ENCODE peak calls at places on chromosomes 3 and 15, in seven cellular contexts. One of them, this sample, is unnamed.

GRCh38 chr3:65186268-65186667 is 498.5 kb upstream of the ADAMTS9 start:
- DNase-seq in activated CD4-positive, alpha-beta memory T cell treated with anti-CD3 and anti-CD28 coated beads, Interleukin-2, amount 10 ng/mL, durations not matched to agents 7 days and 5 days: no peak
- DNase-seq in lung microvascular endothelial cell: no peak
- DNase-seq in posterior cingulate gyrus: no peak
- DNase-seq in epithelial cell of esophagus: no peak
- DNase-seq in Peyer's patch: no peak
- DNase-seq in HL-60: no peak
- DNase-seq in this sample: no peak

GRCh38 chr3:163561151-163561550 is 1517.1 kb downstream of the SI start:
- DNase-seq in activated CD4-positive, alpha-beta memory T cell treated with anti-CD3 and anti-CD28 coated beads, Interleukin-2, amount 10 ng/mL, durations not matched to agents 7 days and 5 days: no peak
- DNase-seq in lung microvascular endothelial cell: no peak
- DNase-seq in posterior cingulate gyrus: no peak
- DNase-seq in epithelial cell of esophagus: no peak
- DNase-seq in Peyer's patch: no peak
- DNase-seq in HL-60: no peak
- DNase-seq in this sample: no peak

GRCh38 chr3:50532062-50532705 is 28.8 kb upstream of the CACNA2D2 start:
- DNase-seq in activated CD4-positive, alpha-beta memory T cell treated with anti-CD3 and anti-CD28 coated beads, Interleukin-2, amount 10 ng/mL, durations not matched to agents 7 days and 5 days: no peak
- DNase-seq in lung microvascular endothelial cell: no peak
- DNase-seq in posterior cingulate gyrus: no peak
- DNase-seq in epithelial cell of esophagus: no peak
- DNase-seq in Peyer's patch: no peak
- DNase-seq in HL-60: no peak
- DNase-seq in this sample: no peak

GRCh38 chr3:10553586-10554235 is 48.3 kb upstream of the ATP2B2 start:
- DNase-seq in activated CD4-positive, alpha-beta memory T cell treated with anti-CD3 and anti-CD28 coated beads, Interleukin-2, amount 10 ng/mL, durations not matched to agents 7 days and 5 days: peak
- DNase-seq in lung microvascular endothelial cell: no peak
- DNase-seq in posterior cingulate gyrus: no peak
- DNase-seq in epithelial cell of esophagus: no peak
- DNase-seq in Peyer's patch: no peak
- DNase-seq in HL-60: no peak
- DNase-seq in this sample: no peak

GRCh38 chr3:123605789-123606234 is 21.0 kb upstream of the HACD2 start:
- DNase-seq in activated CD4-positive, alpha-beta memory T cell treated with anti-CD3 and anti-CD28 coated beads, Interleukin-2, amount 10 ng/mL, durations not matched to agents 7 days and 5 days: no peak
- DNase-seq in lung microvascular endothelial cell: no peak
- DNase-seq in posterior cingulate gyrus: no peak
- DNase-seq in epithelial cell of esophagus: peak
- DNase-seq in Peyer's patch: no peak
- DNase-seq in HL-60: no peak
- DNase-seq in this sample: no peak

GRCh38 chr3:124572851-124573405 is 157.3 kb upstream of the UMPS start:
- DNase-seq in activated CD4-positive, alpha-beta memory T cell treated with anti-CD3 and anti-CD28 coated beads, Interleukin-2, amount 10 ng/mL, durations not matched to agents 7 days and 5 days: no peak
- DNase-seq in lung microvascular endothelial cell: no peak
- DNase-seq in posterior cingulate gyrus: no peak
- DNase-seq in epithelial cell of esophagus: no peak
- DNase-seq in Peyer's patch: no peak
- DNase-seq in HL-60: no peak
- DNase-seq in this sample: no peak

GRCh38 chr15:65521355-65521754 is 3.9 kb upstream of the DPP8 start:
- DNase-seq in activated CD4-positive, alpha-beta memory T cell treated with anti-CD3 and anti-CD28 coated beads, Interleukin-2, amount 10 ng/mL, durations not matched to agents 7 days and 5 days: no peak
- DNase-seq in lung microvascular endothelial cell: no peak
- DNase-seq in posterior cingulate gyrus: no peak
- DNase-seq in epithelial cell of esophagus: no peak
- DNase-seq in Peyer's patch: no peak
- DNase-seq in HL-60: no peak
- DNase-seq in this sample: no peak

GRCh38 chr15:40425681-40426080 is 15.1 kb upstream of the BAHD1 start:
- DNase-seq in activated CD4-positive, alpha-beta memory T cell treated with anti-CD3 and anti-CD28 coated beads, Interleukin-2, amount 10 ng/mL, durations not matched to agents 7 days and 5 days: no peak
- DNase-seq in lung microvascular endothelial cell: no peak
- DNase-seq in posterior cingulate gyrus: no peak
- DNase-seq in epithelial cell of esophagus: no peak
- DNase-seq in Peyer's patch: no peak
- DNase-seq in HL-60: no peak
- DNase-seq in this sample: no peak

GRCh38 chr3:79491029-79491634 is 276.7 kb downstream of the ROBO1 start:
- DNase-seq in activated CD4-positive, alpha-beta memory T cell treated with anti-CD3 and anti-CD28 coated beads, Interleukin-2, amount 10 ng/mL, durations not matched to agents 7 days and 5 days: no peak
- DNase-seq in lung microvascular endothelial cell: no peak
- DNase-seq in posterior cingulate gyrus: no peak
- DNase-seq in epithelial cell of esophagus: no peak
- DNase-seq in Peyer's patch: no peak
- DNase-seq in HL-60: no peak
- DNase-seq in this sample: no peak

GRCh38 chr15:48978638-48979037 is 14.9 kb upstream of the SHC4 start:
- DNase-seq in activated CD4-positive, alpha-beta memory T cell treated with anti-CD3 and anti-CD28 coated beads, Interleukin-2, amount 10 ng/mL, durations not matched to agents 7 days and 5 days: no peak
- DNase-seq in lung microvascular endothelial cell: no peak
- DNase-seq in posterior cingulate gyrus: no peak
- DNase-seq in epithelial cell of esophagus: no peak
- DNase-seq in Peyer's patch: no peak
- DNase-seq in HL-60: no peak
- DNase-seq in this sample: no peak

GRCh38 chr3:41569632-41570338 is 370.5 kb downstream of the CTNNB1 start:
- DNase-seq in activated CD4-positive, alpha-beta memory T cell treated with anti-CD3 and anti-CD28 coated beads, Interleukin-2, amount 10 ng/mL, durations not matched to agents 7 days and 5 days: no peak
- DNase-seq in lung microvascular endothelial cell: no peak
- DNase-seq in posterior cingulate gyrus: no peak
- DNase-seq in epithelial cell of esophagus: peak
- DNase-seq in Peyer's patch: no peak
- DNase-seq in HL-60: no peak
- DNase-seq in this sample: no peak

GRCh38 chr3:72380193-72380592 is 468.1 kb downstream of the SHQ1 start:
- DNase-seq in activated CD4-positive, alpha-beta memory T cell treated with anti-CD3 and anti-CD28 coated beads, Interleukin-2, amount 10 ng/mL, durations not matched to agents 7 days and 5 days: no peak
- DNase-seq in lung microvascular endothelial cell: peak
- DNase-seq in posterior cingulate gyrus: no peak
- DNase-seq in epithelial cell of esophagus: peak
- DNase-seq in Peyer's patch: no peak
- DNase-seq in HL-60: no peak
- DNase-seq in this sample: no peak

GRCh38 chr15:73599934-73600333 is 33.3 kb downstream of the NPTN start:
- DNase-seq in activated CD4-positive, alpha-beta memory T cell treated with anti-CD3 and anti-CD28 coated beads, Interleukin-2, amount 10 ng/mL, durations not matched to agents 7 days and 5 days: no peak
- DNase-seq in lung microvascular endothelial cell: no peak
- DNase-seq in posterior cingulate gyrus: no peak
- DNase-seq in epithelial cell of esophagus: peak
- DNase-seq in Peyer's patch: no peak
- DNase-seq in HL-60: no peak
- DNase-seq in this sample: no peak